ENCODE peak calls at places on chromosomes 11 and 22, in six cellular contexts. C is aorta; G is ELR; W is anterior cingulate cortex; D is CD4-positive, alpha-beta T cell; T is HAP-1. J is an unnamed sample.

GRCh38 chr11:15406952-15407351 is 292.2 kb downstream of the INSC start:
- DNase-seq in T (no peak), W (no peak), G (no peak), C (no peak), D (no peak), J (no peak)

GRCh38 chr22:38943181-38943580 is 14.2 kb upstream of the APOBEC3A start:
- DNase-seq in C (no peak), D (no peak), W (no peak), T (no peak), G (no peak), J (no peak)

GRCh38 chr11:46134540-46134939 is 13.3 kb upstream of the PHF21A start:
- DNase-seq in T (no peak), D (no peak), C (no peak), G (peak), W (no peak), J (peak)

GRCh38 chr11:44793350-44794090 is 66.8 kb downstream of the TSPAN18 start:
- DNase-seq in G (no peak), T (no peak), D (no peak), W (peak), C (no peak), J (no peak)

GRCh38 chr22:37701121-37701786 is 4.4 kb downstream of the TRIOBP start:
- DNase-seq in G (no peak), C (no peak), D (no peak), T (no peak), W (no peak), J (no peak)

GRCh38 chr22:43191831-43192230 is 4.9 kb upstream of the TTLL12 start:
- DNase-seq in W (no peak), T (no peak), D (no peak), C (no peak), G (no peak), J (no peak)

GRCh38 chr22:38305481-38306448 is 11.5 kb downstream of the CSNK1E start:
- DNase-seq in T (no peak), C (no peak), D (no peak), W (no peak), G (peak), J (no peak)

GRCh38 chr11:112606656-112607055 is 346.0 kb upstream of the PLET1 start:
- DNase-seq in D (no peak), T (no peak), G (no peak), W (no peak), C (no peak), J (no peak)

GRCh38 chr11:69383372-69383771 is 89.4 kb downstream of the MYEOV start:
- DNase-seq in D (no peak), W (no peak), T (no peak), G (no peak), C (no peak), J (no peak)

GRCh38 chr11:65418681-65419459 is 3.7 kb upstream of the NEAT1 start:
- DNase-seq in W (peak), T (peak), C (peak), G (peak), D (peak), J (peak)

GRCh38 chr11:7548659-7549283 is 35.0 kb downstream of the PPFIBP2 start:
- DNase-seq in T (no peak), G (peak), C (no peak), D (no peak), W (no peak), J (peak)

GRCh38 chr22:30526656-30527055 is 19.9 kb downstream of the SEC14L6 start:
- DNase-seq in T (no peak), D (no peak), C (no peak), G (no peak), W (no peak), J (no peak)

GRCh38 chr11:64275031-64275800 is 9.2 kb downstream of the BAD start:
- DNase-seq in W (no peak), C (no peak), T (no peak), G (no peak), D (no peak), J (no peak)

GRCh38 chr11:25859776-25860175 is 472.2 kb upstream of the ANO3 start:
- DNase-seq in C (no peak), G (no peak), D (no peak), W (no peak), T (no peak), J (no peak)

GRCh38 chr11:62539238-62539925 is 7.2 kb downstream of the AHNAK start:
- DNase-seq in C (peak), G (peak), T (no peak), D (peak), W (no peak), J (no peak)

GRCh38 chr11:64089027-64089360 is 53.3 kb downstream of the FLRT1 start:
- DNase-seq in C (no peak), D (no peak), W (no peak), G (no peak), T (no peak), J (no peak)

GRCh38 chr11:9774591-9775392 is 110.9 kb downstream of the SWAP70 start:
- DNase-seq in C (no peak), G (peak), T (no peak), W (no peak), D (no peak), J (no peak)

J was measured in HEK293T.